ENCODE peak calls at places on chromosome 16, in seven cellular contexts. L is hepatocyte, E is HCT116, N is GM23338, W is neural progenitor cell, K is GM23248, H is MM.1S. G is an unnamed sample.

GRCh38 chr16:64893386-64893785 is 228.5 kb downstream of the CDH11 start:
- DNase-seq in E (no peak), K (peak), W (no peak), N (no peak), L (no peak), H (no peak), G (peak)

GRCh38 chr16:27214084-27214961 is 11.0 kb downstream of the KDM8 start:
- DNase-seq in L (peak), H (no peak), E (no peak), K (no peak), N (no peak), W (no peak), G (no peak)

GRCh38 chr16:27217256-27217655 is 13.9 kb downstream of the KDM8 start:
- DNase-seq in L (no peak), W (peak), E (no peak), N (peak), K (peak), H (no peak), G (no peak)

GRCh38 chr16:84543931-84544776 is 39.7 kb upstream of the MEAK7 start:
- DNase-seq in W (no peak), K (peak), H (no peak), E (no peak), N (no peak), L (no peak), G (no peak)

GRCh38 chr16:81384006-81384405 is 60.6 kb upstream of the CMIP start:
- DNase-seq in N (peak), E (no peak), H (no peak), W (peak), L (no peak), K (no peak), G (no peak)

GRCh38 chr16:47150067-47150466 is 6.3 kb upstream of the NETO2 start:
- DNase-seq in N (no peak), K (no peak), W (no peak), E (no peak), H (no peak), L (no peak), G (no peak)

GRCh38 chr16:6573577-6573976 is 759.1 kb upstream of the RBFOX1 start:
- DNase-seq in K (no peak), E (no peak), N (peak), L (peak), H (peak), W (peak), G (no peak)

GRCh38 chr16:48542966-48543365 is 67.0 kb downstream of the N4BP1 start:
- DNase-seq in E (no peak), W (no peak), L (no peak), H (no peak), N (no peak), K (no peak), G (no peak)

GRCh38 chr16:24610421-24610765 is 71.0 kb downstream of the RBBP6 start:
- DNase-seq in N (peak), L (peak), W (peak), H (no peak), K (peak), E (no peak), G (peak)

GRCh38 chr16:19196871-19197270 is 28.8 kb downstream of the SYT17 start:
- DNase-seq in H (no peak), K (no peak), L (no peak), N (no peak), W (no peak), E (no peak), G (no peak)

DNA sequence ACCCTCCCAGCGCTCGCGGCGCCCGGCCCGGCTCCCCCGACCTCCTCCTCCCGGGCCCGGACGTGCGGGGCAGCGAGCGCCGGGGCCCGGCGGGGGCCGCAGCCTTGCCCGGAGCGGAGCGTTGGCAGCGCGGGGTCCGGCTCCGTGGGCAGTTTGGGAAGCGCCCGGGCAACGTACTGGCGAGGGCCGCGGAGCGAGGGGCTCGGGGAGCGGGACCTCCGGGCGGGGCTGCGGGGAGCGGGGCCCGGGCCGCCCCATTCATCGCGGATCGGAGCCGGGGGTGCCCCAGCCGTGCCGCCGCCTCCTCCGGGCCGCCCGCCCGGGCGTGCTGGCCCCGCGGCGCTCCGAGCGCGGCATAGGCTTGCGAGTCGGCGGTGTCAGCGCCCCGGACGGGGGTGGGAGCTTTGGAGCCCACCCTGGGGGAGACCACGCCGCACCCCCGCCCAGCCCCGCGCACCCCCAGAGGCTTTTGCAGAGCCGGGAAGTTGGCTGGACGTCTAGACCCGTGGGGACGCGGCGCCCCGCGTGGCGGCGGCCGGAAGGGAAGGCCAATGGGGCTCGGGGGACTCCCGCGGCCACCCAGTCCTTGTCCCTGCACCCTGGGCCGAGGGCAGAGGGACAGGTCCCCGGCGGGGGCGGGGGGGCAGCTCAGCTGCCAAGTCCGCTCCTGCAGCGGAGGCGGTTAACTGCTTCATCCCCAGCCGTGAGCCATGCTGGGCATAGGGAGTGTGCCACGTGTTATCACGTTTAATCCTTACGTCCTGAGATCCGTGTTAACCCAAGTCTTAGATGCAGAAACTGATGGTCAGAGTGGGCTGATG is 852 bp downstream of the ZNF469 start:
- DNase-seq in W (peak), H (no peak), K (peak), N (peak), E (peak), L (peak), G (peak)
- TF ChIP-seq EZH2 in W (peak), H (no peak), K (no peak), N (no peak), E (no peak), L (peak), G (no peak)

GRCh38 chr16:85569615-85570212 is 43.4 kb upstream of the GSE1 start:
- DNase-seq in N (peak), H (peak), K (peak), L (no peak), E (no peak), W (no peak), G (peak)
- TF ChIP-seq EZH2phosphoT487 in N (no peak), H (no peak), K (no peak), L (no peak), E (no peak), W (no peak), G (no peak)

GRCh38 chr16:73545713-73546112 is 497.8 kb upstream of the ZFHX3 start:
- DNase-seq in W (no peak), K (no peak), N (no peak), L (no peak), H (no peak), E (no peak), G (no peak)
- TF ChIP-seq EZH2 in W (no peak), K (no peak), N (no peak), L (no peak), H (no peak), E (no peak), G (no peak)

GRCh38 chr16:87060026-87060986 is 256.9 kb downstream of the C16orf95 start:
- DNase-seq in N (peak), L (no peak), H (peak), K (peak), E (no peak), W (peak), G (no peak)
- TF ChIP-seq EZH2phosphoT487 in N (no peak), L (no peak), H (no peak), K (no peak), E (no peak), W (no peak), G (no peak)

GRCh38 chr16:30355954-30356308 is 823 bp upstream of the CD2BP2 start:
- DNase-seq in N (no peak), K (peak), H (no peak), E (no peak), W (peak), L (no peak), G (no peak)

GRCh38 chr16:30356401-30357084 is 1.4 kb upstream of the CD2BP2 start:
- DNase-seq in H (no peak), W (no peak), E (no peak), N (no peak), L (no peak), K (peak), G (no peak)

GRCh38 chr16:30353438-30354129 is 1.5 kb downstream of the CD2BP2 start:
- DNase-seq in K (no peak), E (no peak), N (no peak), H (no peak), W (no peak), L (no peak), G (no peak)

GRCh38 chr16:30354423-30355143 is 525 bp downstream of the CD2BP2 start:
- DNase-seq in L (peak), N (peak), H (no peak), E (no peak), W (peak), K (peak), G (peak)

DNA sequence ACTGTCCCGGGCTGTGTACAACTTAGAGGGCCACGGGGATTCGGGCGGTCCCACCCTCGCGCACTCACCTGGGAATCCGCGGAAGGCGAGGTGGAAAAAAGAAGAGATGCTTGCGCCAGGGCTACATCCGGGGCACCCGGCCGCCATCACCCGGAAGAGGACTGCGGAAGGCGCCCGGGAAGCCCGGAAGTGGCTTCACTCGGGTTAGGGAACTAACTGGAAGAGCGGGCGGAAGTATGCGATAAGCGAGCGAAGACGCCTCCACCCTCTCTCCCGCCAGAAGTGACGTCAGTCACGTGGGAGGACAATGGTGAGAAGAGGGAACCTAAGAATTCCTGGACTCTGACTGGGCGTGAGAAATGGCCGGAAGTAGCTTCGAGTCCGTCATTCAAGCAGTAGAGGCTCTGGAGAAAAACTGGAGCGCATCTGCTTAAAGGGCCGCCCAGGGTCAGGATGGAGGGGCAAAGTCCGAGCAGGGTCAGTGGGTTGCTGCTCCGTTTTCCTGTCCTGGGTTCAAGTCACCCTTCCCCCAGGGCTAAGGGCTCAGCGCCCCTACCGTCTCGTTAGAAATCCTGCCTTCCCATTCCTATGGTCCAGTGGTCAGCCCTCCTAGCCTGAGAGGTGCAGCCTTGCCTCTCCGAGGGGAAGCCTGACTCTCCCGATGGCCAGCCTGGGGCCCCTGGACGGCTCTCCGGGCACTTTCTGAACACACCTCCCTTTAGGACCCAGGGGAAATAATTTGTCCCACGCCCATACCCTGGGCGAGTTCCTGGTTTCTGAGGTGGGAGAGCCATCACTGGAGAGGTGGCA is at the start of gene CD2BP2:
- DNase-seq in L (peak), W (peak), K (peak), E (peak), N (peak), H (peak), G (peak)
- TF ChIP-seq EZH2 in L (no peak), W (no peak), K (no peak), E (no peak), N (no peak), H (no peak), G (no peak)

GRCh38 chr16:1877089-1877488 is 5.1 kb upstream of the MEIOB start:
- DNase-seq in K (no peak), E (no peak), L (no peak), W (no peak), H (no peak), N (no peak), G (no peak)
- TF ChIP-seq EZH2phosphoT487 in K (no peak), E (no peak), L (no peak), W (no peak), H (no peak), N (no peak), G (no peak)